ENCODE peak calls at places on chromosomes 12 and 14, in nine cellular contexts. Q is SK-MEL-5; M is amygdala; D is AG09319; T is activated CD8-positive, alpha-beta memory T cell treated with anti-CD3 and anti-CD28 coated beads, Interleukin-2, amount 50 U/mL, for 4 hours; N is posterior cingulate gyrus; U is CD4-positive, alpha-beta T cell; E is stimulated activated CD4-positive, alpha-beta T cell treated with anti-CD3 and anti-CD28 coated beads, Interleukin-15, amount 100 ng/mL, for 1 hour; X is activated CD4-positive, CD25-positive, alpha-beta regulatory T cell treated with anti-CD3 and anti-CD28 coated beads, Interleukin-2, amount 50 U/mL, for 72 hours. V is an unnamed sample.

GRCh38 chr12:46492471-46493351 is 120.1 kb upstream of the SLC38A2 start:
- DNase-seq in Q (no peak), M (no peak), D (no peak), T (no peak), N (no peak), U (no peak), E (no peak), X (no peak), V (no peak)

GRCh38 chr12:114616081-114616480 is 67.9 kb downstream of the TBX3 start:
- DNase-seq in Q (no peak), M (no peak), D (no peak), T (no peak), N (no peak), U (no peak), E (no peak), X (no peak), V (no peak)

GRCh38 chr14:67515386-67516079 is 17.6 kb upstream of the PLEKHH1 start:
- DNase-seq in Q (no peak), M (no peak), D (no peak), T (peak; percentile 48), N (peak; percentile 91), U (no peak), E (no peak), X (peak; percentile 49), V (no peak)

GRCh38 chr14:34005901-34006300 is 55.0 kb upstream of the EGLN3 start:
- DNase-seq in Q (no peak), M (no peak), D (no peak), T (no peak), N (no peak), U (no peak), E (no peak), X (no peak), V (no peak)

GRCh38 chr14:96351986-96352385 is 11.2 kb downstream of the ATG2B start:
- DNase-seq in Q (no peak), M (no peak), D (no peak), T (no peak), N (no peak), U (no peak), E (no peak), X (no peak), V (no peak)

GRCh38 chr12:42450248-42450647 is 124.3 kb downstream of the PPHLN1 start:
- DNase-seq in Q (no peak), M (no peak), D (no peak), T (no peak), N (no peak), U (no peak), E (no peak), X (no peak), V (no peak)

GRCh38 chr14:103071544-103072251 is 12.3 kb upstream of the LBHD2 start:
- DNase-seq in Q (no peak), M (no peak), D (no peak), T (no peak), N (peak; percentile 55), U (no peak), E (no peak), X (no peak), V (no peak)

GRCh38 chr12:39235990-39236767 is 206.7 kb downstream of the KIF21A start:
- DNase-seq in Q (no peak), M (no peak), D (no peak), T (no peak), N (no peak), U (no peak), E (no peak), X (no peak), V (no peak)

GRCh38 chr12:42638697-42639096 is 49.2 kb upstream of the PRICKLE1 start:
- DNase-seq in Q (no peak), M (no peak), D (no peak), T (no peak), N (no peak), U (no peak), E (no peak), X (no peak), V (no peak)

GRCh38 chr14:54804720-54805060 is 97.9 kb downstream of the GCH1 start:
- DNase-seq in Q (no peak), M (no peak), D (no peak), T (no peak), N (peak; percentile 84), U (no peak), E (no peak), X (no peak), V (no peak)

GRCh38 chr12:114913871-114914801 is 230.2 kb upstream of the TBX3 start:
- DNase-seq in Q (no peak), M (no peak), D (no peak), T (no peak), N (no peak), U (no peak), E (no peak), X (no peak), V (no peak)

GRCh38 chr12:46752396-46752795 is 73.4 kb downstream of the SLC38A4 start:
- DNase-seq in Q (peak; percentile 52), M (no peak), D (no peak), T (no peak), N (no peak), U (no peak), E (no peak), X (no peak), V (peak; percentile 14)

GRCh38 chr12:109334887-109335286 is 12.8 kb upstream of the MYO1H start:
- DNase-seq in Q (no peak), M (no peak), D (no peak), T (no peak), N (no peak), U (no peak), E (no peak), X (no peak), V (no peak)

GRCh38 chr12:45553204-45553603 is 176.3 kb upstream of the ARID2 start:
- DNase-seq in Q (no peak), M (no peak), D (no peak), T (no peak), N (no peak), U (no peak), E (no peak), X (no peak), V (no peak)

GRCh38 chr14:50601405-50601804 is 41.5 kb downstream of the ATL1 start:
- DNase-seq in Q (no peak), M (no peak), D (no peak), T (no peak), N (no peak), U (no peak), E (no peak), X (no peak), V (no peak)

GRCh38 chr12:98440165-98440581 is 75.2 kb upstream of the TMPO start:
- DNase-seq in Q (peak; percentile 77), M (no peak), D (peak; percentile 84), T (no peak), N (no peak), U (no peak), E (no peak), X (no peak), V (peak; percentile 69)

GRCh38 chr12:2289525-2289924 is 236.7 kb downstream of the CACNA1C start:
- DNase-seq in Q (no peak), M (no peak), D (no peak), T (no peak), N (no peak), U (no peak), E (no peak), X (no peak), V (no peak)

GRCh38 chr12:27614386-27614785 is 81.9 kb upstream of the REP15 start:
- DNase-seq in Q (no peak), M (no peak), D (no peak), T (no peak), N (no peak), U (no peak), E (no peak), X (no peak), V (no peak)